ENCODE peak calls at places on chromosomes 13 and 19, in seven cellular contexts. F is fibroblast of pulmonary artery, D is psoas muscle, W is astrocyte of the spinal cord, C is tibial artery, Z is dorsolateral prefrontal cortex, Y is GM06990. S is an unnamed sample.

GRCh38 chr13:106318941-106319411 is 216.5 kb downstream of the EFNB2 start:
- DNase-seq in F (peak; percentile 97), D (no peak), W (peak; percentile 93), C (no peak), Z (no peak), Y (no peak), S (peak; percentile 90)

GRCh38 chr13:112824429-112824828 is 134.6 kb downstream of the ATP11A start:
- DNase-seq in F (no peak), D (no peak), W (no peak), C (no peak), Z (no peak), Y (no peak), S (no peak)

GRCh38 chr13:72523049-72523448 is 204.4 kb downstream of the MZT1 start:
- DNase-seq in F (no peak), D (no peak), W (no peak), C (no peak), Z (no peak), Y (no peak), S (no peak)

GRCh38 chr19:46471116-46471733 is at the start of gene PNMA8A:
- DNase-seq in F (peak; percentile 83), D (peak; percentile 83), W (peak; percentile 78), C (peak; percentile 80), Z (peak; percentile 67), Y (no peak), S (peak; percentile 62)

GRCh38 chr19:17164644-17165043 is 50.5 kb upstream of the USE1 start:
- DNase-seq in F (no peak), D (no peak), W (no peak), C (no peak), Z (no peak), Y (no peak), S (no peak)

GRCh38 chr13:31725841-31726240 is 13.5 kb upstream of the RXFP2 start:
- DNase-seq in F (no peak), D (no peak), W (no peak), C (no peak), Z (no peak), Y (no peak), S (peak; percentile 8)

GRCh38 chr13:63408227-63409202 is 1992.9 kb upstream of the PCDH20 start:
- DNase-seq in F (peak; percentile 27), D (no peak), W (peak; percentile 88), C (no peak), Z (no peak), Y (no peak), S (peak; percentile 50)

GRCh38 chr19:49676136-49676689 is 858 bp upstream of the PRMT1 start:
- DNase-seq in F (peak; percentile 97), D (peak; percentile 87), W (peak; percentile 97), C (peak; percentile 83), Z (peak; percentile 51), Y (no peak), S (peak; percentile 94)

GRCh38 chr13:49303533-49304252 is 56.0 kb downstream of the CDADC1 start:
- DNase-seq in F (no peak), D (peak; percentile 24), W (no peak), C (peak; percentile 32), Z (no peak), Y (no peak), S (no peak)

GRCh38 chr13:93411281-93411680 is 184.7 kb downstream of the GPC6 start:
- DNase-seq in F (peak; percentile 25), D (no peak), W (no peak), C (no peak), Z (no peak), Y (no peak), S (no peak)

GRCh38 chr19:2888739-2889224 is 11.9 kb upstream of the ZNF57 start:
- DNase-seq in F (no peak), D (peak; percentile 58), W (no peak), C (peak; percentile 24), Z (no peak), Y (no peak), S (no peak)

GRCh38 chr13:99774644-99775043 is 196.9 kb downstream of the ZIC5 start:
- DNase-seq in F (no peak), D (no peak), W (no peak), C (no peak), Z (no peak), Y (no peak), S (no peak)

GRCh38 chr19:11204943-11205349 is 7.6 kb upstream of the KANK2 start:
- DNase-seq in F (no peak), D (no peak), W (no peak), C (peak; percentile 68), Z (no peak), Y (no peak), S (peak; percentile 45)

GRCh38 chr13:75432811-75433244 is 49.1 kb downstream of the TBC1D4 start:
- DNase-seq in F (no peak), D (no peak), W (no peak), C (no peak), Z (no peak), Y (no peak), S (no peak)

GRCh38 chr19:927044-927706 is 1.3 kb downstream of the ARID3A start:
- DNase-seq in F (peak; percentile 60), D (peak; percentile 82), W (no peak), C (peak; percentile 87), Z (no peak), Y (no peak), S (peak; percentile 53)

GRCh38 chr13:98990701-98991100 is 12.8 kb upstream of the DOCK9 start:
- DNase-seq in F (no peak), D (no peak), W (no peak), C (no peak), Z (no peak), Y (no peak), S (no peak)

GRCh38 chr19:3039641-3040077 is 10.6 kb upstream of the TLE2 start:
- DNase-seq in F (no peak), D (peak; percentile 53), W (no peak), C (no peak), Z (no peak), Y (no peak), S (no peak)

GRCh38 chr13:39536906-39537305 is 66.1 kb downstream of the LHFPL6 start:
- DNase-seq in F (no peak), D (no peak), W (no peak), C (no peak), Z (no peak), Y (no peak), S (no peak)

GRCh38 chr19:28456264-28456663 is 756.7 kb downstream of the UQCRFS1 start:
- DNase-seq in F (no peak), D (no peak), W (no peak), C (no peak), Z (no peak), Y (no peak), S (no peak)

GRCh38 chr19:49672131-49672919 is 4.7 kb upstream of the PRMT1 start:
- DNase-seq in F (peak; percentile 73), D (peak; percentile 80), W (peak; percentile 63), C (peak; percentile 69), Z (peak; percentile 67), Y (peak; percentile 77), S (peak; percentile 83)

GRCh38 chr13:62629618-62630017 is 1214.0 kb upstream of the PCDH20 start:
- DNase-seq in F (no peak), D (no peak), W (no peak), C (no peak), Z (no peak), Y (no peak), S (no peak)

GRCh38 chr13:40668335-40668734 is 1.9 kb upstream of the FOXO1 start:
- DNase-seq in F (no peak), D (peak; percentile 48), W (no peak), C (peak; percentile 67), Z (no peak), Y (no peak), S (peak; percentile 25)

GRCh38 chr13:44109986-44110640 is 230.4 kb downstream of the LACC1 start:
- DNase-seq in F (no peak), D (no peak), W (no peak), C (no peak), Z (no peak), Y (no peak), S (no peak)

GRCh38 chr19:55304279-55304978 is 20.6 kb downstream of the BRSK1 start:
- DNase-seq in F (no peak), D (no peak), W (peak; percentile 27), C (no peak), Z (no peak), Y (no peak), S (no peak)

GRCh38 chr13:100560498-100561215 is 27.9 kb downstream of the GGACT start:
- DNase-seq in F (no peak), D (no peak), W (no peak), C (no peak), Z (no peak), Y (no peak), S (peak; percentile 14)

GRCh38 chr19:42323852-42324654 is 1.4 kb upstream of the MEGF8 start:
- DNase-seq in F (no peak), D (no peak), W (no peak), C (no peak), Z (no peak), Y (no peak), S (no peak)
- TF ChIP-seq CTCF in F (no peak), D (no peak), W (no peak), C (no peak), Z (no peak), Y (no peak), S (no peak)

GRCh38 chr19:47545061-47545948 is 27.6 kb downstream of the ZNF541 start:
- DNase-seq in F (no peak), D (no peak), W (no peak), C (no peak), Z (no peak), Y (no peak), S (no peak)

GRCh38 chr19:47544476-47544875 is 28.5 kb downstream of the ZNF541 start:
- DNase-seq in F (no peak), D (no peak), W (no peak), C (no peak), Z (no peak), Y (no peak), S (no peak)

GRCh38 chr19:47549341-47549768 is 23.6 kb downstream of the ZNF541 start:
- DNase-seq in F (no peak), D (no peak), W (no peak), C (no peak), Z (no peak), Y (no peak), S (no peak)

GRCh38 chr19:47547175-47547574 is 25.8 kb downstream of the ZNF541 start:
- DNase-seq in F (no peak), D (no peak), W (no peak), C (no peak), Z (no peak), Y (no peak), S (no peak)

DNA sequence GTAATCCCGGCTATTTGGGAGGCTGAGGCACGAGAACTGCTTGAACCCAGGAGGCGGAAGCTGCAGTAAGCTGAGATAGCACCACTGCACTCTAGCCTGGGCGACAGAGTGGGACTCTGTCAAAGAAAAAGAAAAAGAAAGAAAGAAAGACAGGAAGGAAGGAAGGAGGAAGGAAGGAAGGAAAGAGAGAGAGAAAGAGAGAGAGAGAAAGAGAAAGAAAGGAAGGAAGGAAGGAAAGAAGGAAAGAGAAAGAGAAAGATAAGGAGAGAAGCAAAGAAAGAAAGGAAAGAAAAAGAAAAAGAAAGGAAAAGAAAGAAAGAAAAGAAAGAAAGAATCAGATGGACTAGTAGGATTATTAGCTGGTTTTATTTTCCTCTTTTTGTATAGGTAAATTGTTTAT is 22.8 kb downstream of the ZNF541 start:
- DNase-seq in F (no peak), D (no peak), W (no peak), C (no peak), Z (no peak), Y (no peak), S (no peak)
- H3K4me3 ChIP-seq in F (no peak overlapping the region), D (no peak overlapping the region), W (no peak overlapping the region), C (no peak overlapping the region), Z (no peak overlapping the region), Y (no peak overlapping the region), S (no peak overlapping the region)

GRCh38 chr13:86085890-86086289 is 286.7 kb upstream of the SLITRK6 start:
- DNase-seq in F (no peak), D (no peak), W (peak; percentile 6), C (no peak), Z (no peak), Y (no peak), S (no peak)
- TF ChIP-seq CTCF in F (no peak), D (no peak), W (peak; percentile 29), C (no peak), Z (peak; percentile 14), Y (no peak), S (no peak)

GRCh38 chr19:36986131-36986530 is 70.0 kb downstream of the ZNF568 start:
- DNase-seq in F (no peak), D (no peak), W (no peak), C (no peak), Z (no peak), Y (no peak), S (no peak)
- H3K4me3 ChIP-seq in F (no peak overlapping the region), D (no peak overlapping the region), W (no peak overlapping the region), C (no peak overlapping the region), Z (no peak overlapping the region), Y (no peak overlapping the region), S (no peak overlapping the region)

S was measured in foreskin fibroblast.